ENCODE peak calls at places on chromosome 14, in eight cellular contexts. W is CD8-positive, alpha-beta memory T cell; U is MG63; K is T-cell; N is stimulated activated naive CD4-positive, alpha-beta T cell; B is thyroid gland; Q is A172; R is nucleus accumbens. P is an unnamed sample.

GRCh38 chr14:20768593-20768892 is 339 bp downstream of the EDDM3B start:
- DNase-seq in W (no peak), U (no peak), K (no peak), N (no peak), B (no peak), Q (no peak), R (no peak), P (no peak)

GRCh38 chr14:54761835-54762234 is 140.8 kb downstream of the GCH1 start:
- DNase-seq in W (no peak), U (no peak), K (no peak), N (no peak), B (no peak), Q (no peak), R (no peak), P (no peak)

GRCh38 chr14:69828372-69828771 is 31.3 kb upstream of the SLC10A1 start:
- DNase-seq in W (no peak), U (peak; percentile 84), K (no peak), N (no peak), B (peak; percentile 52), Q (no peak), R (no peak), P (no peak)

GRCh38 chr14:50116221-50116956 is at the start of gene VCPKMT:
- DNase-seq in W (peak; percentile 97), U (peak; percentile 87), K (peak; percentile 96), N (peak; percentile 94), B (peak; percentile 95), Q (peak; percentile 72), R (peak; percentile 71), P (peak; percentile 61)

GRCh38 chr14:39369029-39369428 is 63.2 kb downstream of the FBXO33 start:
- DNase-seq in W (no peak), U (no peak), K (no peak), N (no peak), B (no peak), Q (no peak), R (no peak), P (no peak)

GRCh38 chr14:83529531-83529930 is 1995.9 kb upstream of the SEL1L start:
- DNase-seq in W (no peak), U (no peak), K (no peak), N (no peak), B (no peak), Q (no peak), R (no peak), P (no peak)

GRCh38 chr14:103521438-103521961 is 1.1 kb downstream of the CKB start:
- DNase-seq in W (no peak), U (no peak), K (no peak), N (peak; percentile 24), B (no peak), Q (no peak), R (no peak), P (no peak)

GRCh38 chr14:36222952-36223468 is 46.5 kb upstream of the PTCSC3 start:
- DNase-seq in W (no peak), U (peak; percentile 35), K (no peak), N (no peak), B (no peak), Q (no peak), R (no peak), P (no peak)

GRCh38 chr14:50955373-50956043 is 11.2 kb upstream of the PYGL start:
- DNase-seq in W (no peak), U (peak; percentile 92), K (no peak), N (no peak), B (peak; percentile 30), Q (peak; percentile 94), R (no peak), P (no peak)

P was measured in cortex of kidney.